ENCODE peak calls at places on chromosomes 11 and 22, in nine cellular contexts. E, I, G, O, J, L, Z, S and F are unnamed samples.

GRCh38 chr11:115963170-115963569 is 459.0 kb upstream of the CADM1 start:
- DNase-seq in I (no peak), L (no peak), Z (no peak), G (no peak), E (no peak), J (no peak), S (peak; percentile 20), O (peak; percentile 14), F (no peak)

GRCh38 chr22:16783930-16784354 is 41.3 kb downstream of the XKR3 start:
- DNase-seq in I (no peak), L (no peak), G (no peak), J (no peak), O (no peak), Z (no peak), E (no peak), S (no peak), F (no peak)

GRCh38 chr22:43272869-43273318 is 70.3 kb downstream of the SCUBE1 start:
- DNase-seq in Z (no peak), L (no peak), J (no peak), G (no peak), O (no peak), I (no peak), S (no peak), E (no peak), F (no peak)

GRCh38 chr22:28105396-28105795 is 186.3 kb upstream of the PITPNB start:
- DNase-seq in O (peak; percentile 84), L (no peak), G (no peak), Z (no peak), I (no peak), S (no peak), J (no peak), E (no peak), F (no peak)

GRCh38 chr22:47333625-47334024 is 571.2 kb downstream of the TBC1D22A start:
- DNase-seq in J (no peak), O (peak; percentile 72), Z (no peak), L (no peak), E (no peak), I (no peak), S (peak; percentile 4), G (no peak), F (peak; percentile 3)

GRCh38 chr11:92251980-92252379 is 27.4 kb downstream of the FAT3 start:
- DNase-seq in I (no peak), O (peak; percentile 54), Z (no peak), G (no peak), S (no peak), L (no peak), E (no peak), J (no peak), F (no peak)

GRCh38 chr11:19419021-19419750 is 178.4 kb upstream of the E2F8 start:
- DNase-seq in E (peak; percentile 56), L (no peak), S (no peak), Z (no peak), I (no peak), G (no peak), J (no peak), O (peak; percentile 74), F (no peak)

GRCh38 chr11:79236541-79236971 is 204.3 kb downstream of the TENM4 start:
- DNase-seq in G (no peak), I (no peak), L (no peak), O (peak; percentile 94), J (no peak), Z (no peak), E (peak; percentile 6), S (no peak), F (no peak)

GRCh38 chr22:40463017-40463631 is 92.7 kb downstream of the SGSM3 start:
- DNase-seq in E (no peak), S (no peak), O (no peak), Z (peak; percentile 7), G (peak; percentile 82), J (peak; percentile 28), I (no peak), L (peak; percentile 40), F (no peak)